ENCODE peak calls at places on chromosomes 3 and 15, in eight cellular contexts. R is MM.1S, H is PC-3, N is hepatocyte, L is OCI-LY7, P is HCT116, X is SK-N-SH, Y is neural progenitor cell. G is an unnamed sample.

GRCh38 chr3:70308760-70309159 is 3.7 kb downstream of the MDFIC2 start:
- DNase-seq in R (peak), H (peak), N (peak), L (no peak), P (no peak), X (peak), Y (peak), G (peak)

GRCh38 chr3:189820365-189820720 is 189.2 kb downstream of the TP63 start:
- DNase-seq in R (no peak), H (no peak), N (no peak), L (peak), P (no peak), X (no peak), Y (no peak), G (no peak)

GRCh38 chr3:58628823-58629562 is 37.6 kb downstream of the FAM3D start:
- DNase-seq in R (no peak), H (peak), N (peak), L (no peak), P (no peak), X (peak), Y (no peak), G (no peak)

GRCh38 chr3:8742921-8743605 is 9.5 kb downstream of the CAV3 start:
- DNase-seq in R (no peak), H (peak), N (no peak), L (no peak), P (no peak), X (no peak), Y (no peak), G (peak)

GRCh38 chr15:66955871-66956585 is 109.4 kb upstream of the SMAD3 start:
- DNase-seq in R (no peak), H (peak), N (no peak), L (no peak), P (peak), X (no peak), Y (no peak), G (no peak)

GRCh38 chr3:185586644-185586964 is 509 bp downstream of the SENP2 start:
- DNase-seq in R (no peak), H (no peak), N (no peak), L (no peak), P (no peak), X (no peak), Y (no peak), G (no peak)

GRCh38 chr3:114660124-114660523 is 366.3 kb downstream of the TIGIT start:
- DNase-seq in R (no peak), H (no peak), N (peak), L (no peak), P (no peak), X (no peak), Y (peak), G (no peak)

GRCh38 chr3:30012941-30013543 is 593.4 kb upstream of the TGFBR2 start:
- DNase-seq in R (peak), H (peak), N (peak), L (peak), P (peak), X (peak), Y (peak), G (peak)

GRCh38 chr3:38454179-38454883 is 641 bp downstream of the ACVR2B start:
- DNase-seq in R (peak), H (peak), N (peak), L (peak), P (no peak), X (peak), Y (peak), G (peak)

GRCh38 chr15:52143862-52144261 is 31.3 kb upstream of the BCL2L10 start:
- DNase-seq in R (no peak), H (peak), N (peak), L (no peak), P (no peak), X (no peak), Y (no peak), G (peak)

GRCh38 chr3:72535789-72536188 is 312.5 kb downstream of the SHQ1 start:
- DNase-seq in R (no peak), H (no peak), N (no peak), L (no peak), P (no peak), X (no peak), Y (no peak), G (no peak)

GRCh38 chr3:4801924-4802323 is 177.3 kb upstream of the BHLHE40 start:
- DNase-seq in R (no peak), H (no peak), N (no peak), L (no peak), P (no peak), X (no peak), Y (no peak), G (no peak)

GRCh38 chr3:80213076-80213475 is 445.3 kb upstream of the ROBO1 start:
- DNase-seq in R (no peak), H (no peak), N (no peak), L (no peak), P (no peak), X (no peak), Y (no peak), G (no peak)

GRCh38 chr3:183142199-183142598 is 20.3 kb downstream of the LAMP3 start:
- DNase-seq in R (no peak), H (no peak), N (no peak), L (no peak), P (no peak), X (no peak), Y (no peak), G (peak)

GRCh38 chr3:142645236-142645793 is 49.1 kb downstream of the PLS1 start:
- DNase-seq in R (no peak), H (peak), N (peak), L (no peak), P (peak), X (no peak), Y (no peak), G (no peak)

GRCh38 chr15:40192942-40193341 is 32.1 kb downstream of the BUB1B start:
- DNase-seq in R (no peak), H (no peak), N (no peak), L (no peak), P (no peak), X (no peak), Y (no peak), G (no peak)

GRCh38 chr15:76844096-76844495 is 61.0 kb downstream of the SCAPER start:
- DNase-seq in R (no peak), H (no peak), N (no peak), L (no peak), P (no peak), X (no peak), Y (no peak), G (no peak)

GRCh38 chr3:105518806-105519418 is 152.2 kb downstream of the ALCAM start:
- DNase-seq in R (peak), H (peak), N (peak), L (peak), P (peak), X (peak), Y (peak), G (peak)

GRCh38 chr3:3778216-3778615 is 21.0 kb upstream of the LRRN1 start:
- DNase-seq in R (no peak), H (no peak), N (no peak), L (no peak), P (no peak), X (no peak), Y (no peak), G (no peak)

GRCh38 chr3:141485578-141486415 is 1.0 kb upstream of the RASA2 start:
- DNase-seq in R (no peak), H (peak), N (peak), L (peak), P (peak), X (no peak), Y (peak), G (peak)

GRCh38 chr15:66733976-66734375 is 31.9 kb downstream of the SMAD6 start:
- DNase-seq in R (no peak), H (no peak), N (no peak), L (no peak), P (no peak), X (no peak), Y (no peak), G (no peak)

GRCh38 chr3:65444448-65444815 is 594.3 kb downstream of the MAGI1 start:
- DNase-seq in R (no peak), H (no peak), N (no peak), L (no peak), P (no peak), X (no peak), Y (no peak), G (no peak)

GRCh38 chr15:31263751-31264533 is 62.7 kb upstream of the KLF13 start:
- DNase-seq in R (peak), H (no peak), N (no peak), L (peak), P (no peak), X (peak), Y (peak), G (no peak)

GRCh38 chr15:64137226-64137833 is 14.2 kb upstream of the SNX22 start:
- DNase-seq in R (no peak), H (no peak), N (no peak), L (peak), P (no peak), X (no peak), Y (no peak), G (peak)
- TF ChIP-seq CTCF in R (no peak), H (no peak), N (no peak), L (peak), P (no peak), X (no peak), Y (no peak), G (peak)

GRCh38 chr3:102885289-102885688 is 450.5 kb downstream of the ZPLD1 start:
- DNase-seq in R (no peak), H (no peak), N (peak), L (no peak), P (no peak), X (no peak), Y (no peak), G (no peak)
- TF ChIP-seq EZH2phosphoT487 in R (no peak), H (no peak), N (no peak), L (no peak), P (no peak), X (no peak), Y (no peak), G (no peak)

DNA sequence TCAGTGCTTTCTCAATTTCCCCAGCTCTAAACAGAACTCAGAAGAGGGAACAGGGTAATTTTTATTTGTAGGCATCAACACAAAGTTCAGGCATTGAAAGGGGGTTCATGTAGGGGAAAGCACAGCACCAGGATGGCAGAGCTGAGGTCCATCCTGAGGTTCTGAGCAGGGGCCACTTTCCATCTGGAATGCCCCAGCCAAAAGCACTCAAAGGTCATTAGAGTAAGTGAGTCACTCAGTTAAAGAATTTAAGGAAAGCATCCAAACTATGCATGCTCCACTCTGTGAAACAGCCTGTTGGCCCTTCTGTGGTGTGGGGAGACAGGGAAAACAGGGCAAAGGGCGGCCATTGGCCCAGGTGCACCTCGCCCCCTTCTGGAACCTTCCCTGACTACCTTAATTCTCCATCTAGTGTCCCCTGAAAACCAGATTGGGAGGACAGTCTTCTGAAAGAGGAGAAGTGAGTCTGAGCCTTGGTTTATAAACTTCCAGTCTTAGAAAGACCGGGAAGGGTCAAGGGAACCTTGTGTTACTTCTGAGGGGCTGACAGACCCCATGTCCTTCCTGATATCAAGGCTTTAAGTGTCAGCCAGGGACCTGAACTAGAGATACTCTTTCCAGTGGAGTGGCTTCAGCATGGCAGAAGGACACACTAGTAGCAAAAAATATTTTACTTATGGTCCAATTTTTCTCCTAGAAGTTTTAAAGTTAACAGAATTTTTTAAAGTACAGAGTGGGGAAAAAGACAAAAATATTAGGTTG is 133.3 kb downstream of the MYLK start:
- DNase-seq in R (no peak), H (peak), N (peak), L (no peak), P (peak), X (no peak), Y (no peak), G (peak)
- TF ChIP-seq CTCF in R (no peak), H (no peak), N (no peak), L (no peak), P (no peak), X (peak), Y (no peak), G (peak)

GRCh38 chr3:101521251-101521701 is 8.3 kb upstream of the SENP7 start:
- DNase-seq in R (no peak), H (no peak), N (no peak), L (no peak), P (no peak), X (no peak), Y (no peak), G (no peak)
- TF ChIP-seq EZH2phosphoT487 in R (no peak), H (no peak), N (no peak), L (no peak), P (no peak), X (no peak), Y (no peak), G (no peak)

GRCh38 chr15:80367094-80367493 is 37.1 kb upstream of the ARNT2 start:
- DNase-seq in R (no peak), H (peak), N (no peak), L (peak), P (peak), X (peak), Y (peak), G (peak)
- TF ChIP-seq CTCF in R (peak), H (peak), N (peak), L (peak), P (peak), X (peak), Y (peak), G (peak)

DNA sequence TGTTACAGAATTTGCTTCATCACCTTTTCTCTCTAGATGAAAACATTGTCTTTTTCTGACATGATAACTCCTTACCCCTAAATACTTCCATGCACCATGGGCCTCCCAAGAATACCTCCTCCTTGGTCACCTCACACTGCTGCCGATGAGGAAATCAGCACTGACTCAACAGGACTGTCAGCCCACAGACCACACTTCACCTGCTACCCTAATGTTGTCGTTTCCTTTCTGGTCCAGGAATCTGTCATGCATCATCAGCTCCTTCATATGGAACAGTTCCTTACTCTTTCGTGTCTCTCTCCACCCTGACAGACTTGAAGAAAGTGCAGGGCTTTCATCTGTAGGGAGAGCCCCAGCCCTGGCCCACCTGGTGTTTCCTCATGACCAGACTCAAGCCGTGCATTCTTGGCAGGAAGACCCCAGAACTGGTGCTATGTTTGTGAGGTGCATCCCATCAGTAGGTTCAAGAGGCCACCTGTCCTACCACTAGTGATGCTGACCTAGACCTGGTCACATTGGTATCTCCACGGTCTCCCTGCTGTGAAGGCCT is 41.1 kb upstream of the PLXNA1 start:
- DNase-seq in R (no peak), H (no peak), N (no peak), L (no peak), P (no peak), X (no peak), Y (no peak), G (no peak)
- TF ChIP-seq EZH2phosphoT487 in R (no peak), H (no peak), N (no peak), L (no peak), P (no peak), X (no peak), Y (no peak), G (no peak)

DNA sequence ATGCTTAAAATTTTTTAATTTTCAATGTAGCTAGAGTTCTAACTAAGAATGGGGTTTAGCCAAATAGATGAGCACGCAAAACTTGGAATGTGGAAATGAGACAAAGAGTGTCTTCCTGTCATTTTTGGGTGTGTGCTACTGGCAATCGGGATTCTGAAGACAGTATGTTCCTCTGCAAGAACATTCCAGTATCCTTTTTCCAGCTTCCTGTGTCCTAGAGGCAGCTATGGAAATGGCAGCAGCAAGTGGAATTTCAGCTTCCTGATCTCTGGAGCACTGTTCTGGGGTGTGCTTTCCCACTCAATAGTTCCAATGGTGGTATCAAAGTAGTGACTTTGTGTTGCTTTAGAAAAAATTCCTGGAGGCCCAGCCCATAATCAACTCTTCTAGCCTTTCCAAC is 642.9 kb upstream of the KCNMB2 start:
- DNase-seq in R (no peak), H (peak), N (no peak), L (no peak), P (peak), X (no peak), Y (no peak), G (peak)
- TF ChIP-seq CTCF in R (no peak), H (no peak), N (no peak), L (no peak), P (peak), X (no peak), Y (peak), G (no peak)

DNA sequence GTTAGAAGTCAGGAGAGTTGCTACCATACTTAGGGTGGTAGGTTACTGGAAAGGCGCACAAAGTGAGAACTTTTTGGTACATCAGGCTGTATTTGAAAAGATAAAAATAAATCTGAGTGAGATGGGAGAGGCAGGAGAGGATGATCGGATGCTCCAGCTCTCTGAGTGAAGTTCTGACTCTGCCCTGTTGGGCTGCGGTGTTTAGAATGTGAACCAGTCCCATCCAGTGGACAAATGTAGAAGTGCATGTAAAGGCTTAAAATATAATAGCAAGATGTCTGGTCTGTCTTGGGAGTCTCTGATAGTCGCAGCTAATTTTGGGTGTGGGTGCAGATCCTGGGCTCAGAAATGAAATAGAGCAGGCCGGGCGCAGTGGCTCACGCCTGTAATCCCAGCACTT is 30.4 kb downstream of the ACKR2 start:
- DNase-seq in R (peak), H (peak), N (peak), L (peak), P (peak), X (peak), Y (peak), G (peak)
- TF ChIP-seq EZH2phosphoT487 in R (no peak), H (no peak), N (no peak), L (no peak), P (no peak), X (no peak), Y (no peak), G (no peak)